ENCODE peak calls at places on chromosomes 12 and 14, in ten cellular contexts. H is AG04450, M is brain microvascular endothelial cell, G is foreskin fibroblast, L is LNCaP clone FGC, F is heart right ventricle, B is left ventricle myocardium inferior, U is pancreas, Y is cardiac fibroblast, R is fibroblast of pulmonary artery. X is an unnamed sample.

GRCh38 chr14:100589760-100590469 is 2.7 kb upstream of the BEGAIN start:
- DNase-seq in B (peak), M (no peak), Y (no peak), G (no peak), H (no peak), R (no peak), F (no peak), U (no peak), L (no peak), X (no peak)

GRCh38 chr12:80901661-80902060 is 36.1 kb downstream of the LIN7A start:
- DNase-seq in L (no peak), F (no peak), Y (no peak), H (no peak), R (no peak), G (no peak), U (no peak), M (no peak), B (no peak), X (no peak)

GRCh38 chr12:93378373-93379310 is 917 bp downstream of the NUDT4 start:
- DNase-seq in H (peak), Y (peak), G (peak), L (no peak), M (peak), F (peak), R (peak), U (peak), B (peak), X (peak)

GRCh38 chr12:129276408-129277042 is 423.2 kb downstream of the GLT1D1 start:
- DNase-seq in U (no peak), G (no peak), M (peak), L (no peak), F (no peak), B (no peak), Y (no peak), H (no peak), R (no peak), X (no peak)

GRCh38 chr12:59040651-59041050 is 120.3 kb upstream of the LRIG3 start:
- DNase-seq in G (peak), M (peak), U (no peak), Y (peak), F (no peak), H (peak), B (no peak), L (no peak), R (peak), X (peak)

GRCh38 chr12:118841588-118841987 is 139.8 kb upstream of the SRRM4 start:
- DNase-seq in Y (no peak), L (no peak), B (no peak), R (no peak), F (no peak), U (no peak), H (no peak), M (no peak), G (no peak), X (no peak)

GRCh38 chr14:78448483-78449094 is 278.4 kb downstream of the NRXN3 start:
- DNase-seq in R (peak), L (no peak), G (peak), U (peak), F (no peak), H (no peak), B (no peak), Y (peak), M (peak), X (peak)

GRCh38 chr14:106185837-106186233 is 659.5 kb downstream of the TMEM121 start:
- DNase-seq in H (no peak), G (no peak), U (no peak), L (no peak), B (no peak), F (no peak), M (no peak), R (no peak), Y (no peak), X (no peak)

GRCh38 chr12:14995583-14996425 is 23.0 kb downstream of the PDE6H start:
- DNase-seq in U (no peak), G (peak), L (peak), M (no peak), B (no peak), Y (peak), H (peak), F (no peak), R (peak), X (peak)

GRCh38 chr14:105006831-105007592 is 13.9 kb downstream of the CDCA4 start:
- DNase-seq in U (no peak), R (no peak), B (no peak), F (no peak), M (no peak), L (no peak), H (no peak), Y (no peak), G (no peak), X (no peak)

GRCh38 chr12:47950856-47951468 is 12.4 kb upstream of the TMEM106C start:
- DNase-seq in F (no peak), R (no peak), H (no peak), L (no peak), U (no peak), M (no peak), B (no peak), Y (no peak), G (peak), X (no peak)

GRCh38 chr12:68871396-68871795 is 61.6 kb downstream of the CPM start:
- DNase-seq in Y (no peak), H (no peak), M (no peak), B (no peak), U (no peak), G (no peak), F (no peak), R (no peak), L (no peak), X (no peak)

GRCh38 chr14:41377926-41378325 is 228.8 kb upstream of the LRFN5 start:
- DNase-seq in B (no peak), L (no peak), H (no peak), U (no peak), Y (no peak), R (no peak), G (no peak), M (no peak), F (no peak), X (no peak)

GRCh38 chr14:80996049-80996901 is 40.9 kb downstream of the TSHR start:
- DNase-seq in H (peak), F (no peak), R (peak), B (no peak), Y (peak), L (peak), U (no peak), G (peak), M (peak), X (peak)

GRCh38 chr14:94904636-94905035 is 134.7 kb upstream of the GSC start:
- DNase-seq in F (no peak), H (no peak), G (no peak), L (no peak), R (peak), M (peak), Y (peak), U (no peak), B (no peak), X (no peak)

GRCh38 chr12:109720152-109720855 is 6.7 kb downstream of the FAM222A start:
- DNase-seq in G (no peak), H (no peak), Y (no peak), L (no peak), U (no peak), B (peak), R (no peak), M (no peak), F (peak), X (no peak)

GRCh38 chr12:4292266-4293063 is 18.9 kb downstream of the CCND2 start:
- DNase-seq in G (no peak), M (no peak), F (no peak), B (no peak), L (no peak), U (no peak), Y (no peak), H (no peak), R (no peak), X (no peak)

GRCh38 chr12:19757317-19757877 is 318.1 kb downstream of the AEBP2 start:
- DNase-seq in B (no peak), F (no peak), U (no peak), G (peak), Y (peak), R (peak), H (no peak), L (no peak), M (no peak), X (no peak)

GRCh38 chr12:1592444-1593231 is 1.7 kb downstream of the FBXL14 start:
- DNase-seq in Y (peak), M (peak), B (no peak), R (peak), H (no peak), L (no peak), U (peak), G (peak), F (peak), X (no peak)

GRCh38 chr12:5780536-5780935 is 164.5 kb downstream of the ANO2 start:
- DNase-seq in M (no peak), F (no peak), G (no peak), R (no peak), B (no peak), Y (no peak), H (no peak), L (no peak), U (no peak), X (no peak)

GRCh38 chr14:101103321-101103901 is 199.9 kb upstream of the RTL1 start:
- DNase-seq in L (no peak), Y (no peak), G (no peak), R (no peak), B (no peak), H (no peak), F (no peak), M (no peak), U (no peak), X (no peak)

GRCh38 chr12:100484891-100485511 is 11.3 kb downstream of the NR1H4 start:
- DNase-seq in B (no peak), F (no peak), U (no peak), R (no peak), M (no peak), L (no peak), G (no peak), H (no peak), Y (no peak), X (no peak)

GRCh38 chr14:24613241-24613640 is 3.8 kb upstream of the GZMH start:
- DNase-seq in G (no peak), M (no peak), H (no peak), F (no peak), Y (no peak), B (no peak), U (no peak), L (no peak), R (no peak), X (no peak)

GRCh38 chr12:16021666-16022065 is 110.5 kb downstream of the DERA start:
- DNase-seq in F (no peak), Y (no peak), B (no peak), G (no peak), R (no peak), L (no peak), M (no peak), U (no peak), H (no peak), X (no peak)

GRCh38 chr12:12582895-12583303 is 20.2 kb upstream of the DUSP16 start:
- DNase-seq in M (peak), G (peak), H (no peak), L (no peak), R (peak), U (no peak), B (no peak), Y (peak), F (no peak), X (no peak)

GRCh38 chr12:63308701-63309100 is 157.7 kb upstream of the AVPR1A start:
- DNase-seq in M (peak), H (no peak), B (no peak), L (no peak), G (peak), R (no peak), U (no peak), F (no peak), Y (peak), X (no peak)

GRCh38 chr12:108305520-108305919 is 33.6 kb downstream of the CMKLR1 start:
- DNase-seq in F (peak), G (peak), L (no peak), U (peak), Y (peak), M (peak), R (peak), B (peak), H (peak), X (peak)

GRCh38 chr14:99946652-99947489 is 118.4 kb upstream of the EVL start:
- DNase-seq in R (no peak), M (no peak), U (peak), G (peak), H (no peak), F (peak), B (no peak), Y (peak), L (no peak), X (no peak)

GRCh38 chr12:119710374-119710773 is 42.4 kb downstream of the PRKAB1 start:
- DNase-seq in G (no peak), L (no peak), U (no peak), B (no peak), R (no peak), M (no peak), F (no peak), Y (no peak), H (no peak), X (no peak)

GRCh38 chr12:10310926-10311705 is 3.4 kb downstream of the KLRD1 start:
- DNase-seq in H (no peak), M (peak), Y (peak), U (no peak), F (no peak), R (peak), G (peak), L (no peak), B (no peak), X (no peak)

GRCh38 chr14:55756563-55756962 is 176.6 kb downstream of the KTN1 start:
- DNase-seq in L (no peak), H (no peak), U (no peak), R (no peak), M (no peak), F (no peak), Y (no peak), G (no peak), B (no peak), X (no peak)

GRCh38 chr12:67498981-67499380 is 149.6 kb upstream of the DYRK2 start:
- DNase-seq in G (no peak), Y (no peak), B (no peak), H (no peak), L (no peak), F (no peak), R (no peak), M (no peak), U (no peak), X (no peak)

GRCh38 chr14:46661728-46662127 is 10.1 kb upstream of the RPL10L start:
- DNase-seq in F (no peak), G (no peak), Y (no peak), U (no peak), M (peak), R (no peak), B (no peak), L (no peak), H (no peak), X (no peak)

GRCh38 chr12:43306066-43306465 is 245.9 kb downstream of the ADAMTS20 start:
- DNase-seq in R (peak), F (no peak), M (peak), G (peak), H (peak), Y (peak), U (no peak), L (no peak), B (no peak), X (no peak)

GRCh38 chr14:74571901-74572828 is 39.9 kb downstream of the LTBP2 start:
- DNase-seq in L (no peak), H (peak), G (peak), B (no peak), Y (peak), R (peak), M (peak), U (no peak), F (no peak), X (peak)

GRCh38 chr12:6326316-6326959 is 15.4 kb downstream of the TNFRSF1A start:
- DNase-seq in R (peak), Y (peak), U (no peak), M (peak), G (peak), F (no peak), H (no peak), B (peak), L (no peak), X (no peak)

GRCh38 chr12:20320552-20320951 is 47.8 kb upstream of the PDE3A start:
- DNase-seq in Y (no peak), G (no peak), F (no peak), L (no peak), B (no peak), U (no peak), H (no peak), R (no peak), M (no peak), X (no peak)

DNA sequence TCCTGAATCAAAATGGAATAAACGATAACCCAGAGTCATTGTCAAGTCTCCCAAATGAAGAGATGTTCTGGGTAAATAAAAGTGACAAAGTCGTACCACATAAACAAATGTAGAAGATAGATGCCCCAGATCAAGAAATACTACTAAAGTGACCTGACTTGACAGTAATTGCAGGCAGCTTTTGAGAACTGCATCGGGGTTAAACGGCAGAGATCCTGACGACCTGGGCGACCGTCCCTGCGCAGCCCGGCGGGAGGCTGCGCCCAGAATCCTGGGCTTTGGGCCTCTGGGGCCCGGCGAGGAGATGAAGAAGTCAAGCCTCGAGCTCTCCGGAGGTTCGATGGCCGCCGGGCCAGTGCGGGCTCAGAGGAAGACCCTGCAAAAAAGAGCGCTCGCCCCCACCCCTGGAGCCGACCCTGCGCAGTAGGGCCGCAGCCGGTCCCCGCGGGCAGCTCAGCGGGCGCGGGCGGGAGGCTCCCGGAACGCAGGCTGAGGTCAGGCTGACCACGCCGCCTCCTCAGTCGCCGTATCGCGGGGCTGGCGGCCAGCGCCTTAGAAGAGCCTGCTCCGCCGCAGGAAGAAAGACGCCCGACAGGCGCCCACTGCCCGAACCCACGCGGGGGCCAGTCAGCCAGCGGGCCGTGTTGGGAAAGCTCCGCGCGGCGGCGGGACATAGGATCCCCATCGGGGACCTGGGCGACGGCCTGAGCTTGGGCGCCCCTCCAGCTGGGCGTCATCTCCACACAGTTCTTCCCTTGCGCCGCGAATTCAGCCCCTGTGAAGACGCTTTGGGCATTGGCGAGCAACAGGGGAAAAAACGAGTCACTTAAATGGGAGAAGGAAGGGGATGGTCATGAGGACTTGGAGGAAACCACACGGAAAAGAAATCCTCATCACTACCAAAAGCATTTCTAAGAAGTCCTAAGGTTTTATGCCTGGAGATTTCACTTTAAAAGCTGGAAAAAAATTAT is 16.0 kb downstream of the NKX2-1 start:
- DNase-seq in R (no peak), H (no peak), G (no peak), M (no peak), F (no peak), U (no peak), B (no peak), L (no peak), Y (no peak), X (no peak)
- H3K4me3 ChIP-seq in R (no peak), H (no peak), G (no peak), M (no peak), F (no peak), U (no peak), B (peak), L (no peak), Y (no peak), X (no peak)

DNA sequence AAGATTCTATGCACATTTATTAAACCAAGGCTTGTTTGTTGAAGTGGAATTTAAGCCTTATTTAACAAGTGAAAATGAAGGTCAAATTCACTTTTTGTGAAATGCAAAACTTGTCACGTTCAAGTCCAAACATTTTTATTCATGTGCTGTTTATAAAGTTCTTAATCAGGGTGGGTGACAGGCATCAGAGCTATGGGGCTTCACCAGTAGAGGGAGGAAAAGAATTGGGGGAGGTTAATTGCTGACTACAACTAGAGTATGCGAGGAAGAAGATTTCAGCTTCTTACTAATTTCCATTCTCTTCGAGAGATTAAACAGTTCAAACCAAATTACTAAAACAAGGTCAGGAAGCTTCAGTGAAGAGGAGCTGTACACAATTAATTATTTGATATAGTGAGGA is 9.7 kb downstream of the MOK start:
- DNase-seq in U (no peak), G (peak), B (no peak), R (peak), F (no peak), H (no peak), M (no peak), L (no peak), Y (peak), X (no peak)
- TF ChIP-seq CTCF in U (no peak), G (peak), B (peak), R (peak), F (peak), H (peak), M (peak), L (no peak), Y (peak), X (peak)

GRCh38 chr12:52056801-52057613 is 5.8 kb downstream of the NR4A1 start:
- DNase-seq in Y (no peak), L (no peak), M (no peak), G (peak), B (no peak), H (no peak), U (peak), F (no peak), R (peak), X (no peak)
- H3K4me3 ChIP-seq in Y (no peak), L (no peak), M (no peak), G (no peak), B (no peak), H (no peak), U (no peak), F (no peak), R (no peak), X (no peak)

GRCh38 chr12:64522807-64523206 is 70.9 kb downstream of the TBK1 start:
- DNase-seq in M (no peak), R (no peak), U (no peak), G (peak), L (no peak), Y (peak), B (no peak), H (no peak), F (no peak), X (no peak)

GRCh38 chr12:64528616-64529015 is 76.7 kb downstream of the TBK1 start:
- DNase-seq in M (no peak), F (no peak), L (no peak), U (no peak), Y (no peak), H (no peak), G (peak), R (no peak), B (no peak), X (no peak)

GRCh38 chr12:64522316-64522715 is 70.4 kb downstream of the TBK1 start:
- DNase-seq in L (no peak), Y (peak), G (peak), H (peak), F (no peak), U (no peak), M (no peak), R (peak), B (no peak), X (peak)

GRCh38 chr12:64526859-64527258 is 74.9 kb downstream of the TBK1 start:
- DNase-seq in F (no peak), B (no peak), H (no peak), R (no peak), M (no peak), Y (no peak), U (no peak), L (no peak), G (peak), X (no peak)

DNA sequence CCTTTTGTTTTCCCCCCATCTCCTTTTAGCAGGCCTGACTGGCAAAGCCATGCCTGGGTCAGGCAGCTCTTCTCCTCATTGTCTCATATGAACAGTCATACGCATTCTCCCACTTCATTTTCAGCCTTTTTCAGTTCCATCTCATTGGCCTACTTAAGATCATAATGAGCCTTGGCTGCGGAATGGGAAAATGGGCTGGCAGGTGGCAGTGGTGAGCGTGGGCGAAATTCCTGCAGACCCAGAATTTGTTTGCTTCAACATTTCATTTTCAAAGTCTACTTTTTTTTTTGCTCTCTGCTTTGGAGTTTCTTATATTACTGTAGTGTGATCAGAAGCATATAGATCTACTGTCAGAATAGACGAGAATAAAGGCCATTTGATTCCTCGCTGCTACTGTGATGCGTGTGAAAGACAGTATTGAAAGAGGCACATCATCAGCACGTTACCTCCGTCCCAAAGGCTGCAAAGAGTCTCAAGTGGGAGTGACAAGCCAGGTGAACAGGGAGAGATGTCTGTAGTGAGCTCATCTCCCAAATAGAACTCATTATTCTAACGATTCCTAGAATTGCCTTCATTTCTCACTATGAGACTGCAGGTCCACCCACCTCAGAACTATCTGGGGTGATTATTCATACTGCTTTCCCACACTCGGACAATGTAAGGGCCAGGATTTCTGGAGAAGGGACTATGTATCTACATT is 73.7 kb downstream of the TBK1 start:
- DNase-seq in L (no peak), M (no peak), B (no peak), G (no peak), H (no peak), Y (no peak), F (no peak), U (no peak), R (no peak), X (no peak)
- TF ChIP-seq CTCF in L (peak), M (no peak), B (no peak), G (no peak), H (no peak), Y (no peak), F (no peak), U (no peak), R (no peak), X (no peak)